ENCODE peak calls at places on chromosomes 13 and 19, in eight cellular contexts. One of them, this sample, is unnamed.

GRCh38 chr19:43450545-43450997 is 14.8 kb downstream of the LYPD3 start:
- DNase-seq in ovary: no peak
- DNase-seq in posterior vena cava: no peak
- DNase-seq in activated CD4-positive, CD25-positive, alpha-beta regulatory T cell: no peak
- DNase-seq in stimulated activated CD4-positive, alpha-beta T cell treated with anti-CD3 and anti-CD28 coated beads, Interleukin-15, amount 100 ng/mL, for 1 hour: no peak
- DNase-seq in upper lobe of right lung: no peak
- DNase-seq in H7: no peak
- DNase-seq in cardiac fibroblast: peak
- DNase-seq in this sample: no peak

GRCh38 chr13:112073245-112074138 is 6.5 kb downstream of the SOX1 start:
- DNase-seq in H7: peak
- DNase-seq in stimulated activated CD4-positive, alpha-beta T cell treated with anti-CD3 and anti-CD28 coated beads, Interleukin-15, amount 100 ng/mL, for 1 hour: no peak
- DNase-seq in upper lobe of right lung: no peak
- DNase-seq in ovary: no peak
- DNase-seq in activated CD4-positive, CD25-positive, alpha-beta regulatory T cell: no peak
- DNase-seq in cardiac fibroblast: no peak
- DNase-seq in posterior vena cava: no peak
- DNase-seq in this sample: peak

GRCh38 chr19:17806945-17807344 is 12.0 kb downstream of the B3GNT3 start:
- DNase-seq in H7: no peak
- DNase-seq in cardiac fibroblast: no peak
- DNase-seq in ovary: no peak
- DNase-seq in stimulated activated CD4-positive, alpha-beta T cell treated with anti-CD3 and anti-CD28 coated beads, Interleukin-15, amount 100 ng/mL, for 1 hour: no peak
- DNase-seq in upper lobe of right lung: no peak
- DNase-seq in activated CD4-positive, CD25-positive, alpha-beta regulatory T cell: no peak
- DNase-seq in posterior vena cava: no peak
- DNase-seq in this sample: no peak

GRCh38 chr13:37143901-37144300 is 38.4 kb upstream of the CSNK1A1L start:
- DNase-seq in posterior vena cava: no peak
- DNase-seq in ovary: no peak
- DNase-seq in H7: no peak
- DNase-seq in activated CD4-positive, CD25-positive, alpha-beta regulatory T cell: no peak
- DNase-seq in stimulated activated CD4-positive, alpha-beta T cell treated with anti-CD3 and anti-CD28 coated beads, Interleukin-15, amount 100 ng/mL, for 1 hour: no peak
- DNase-seq in cardiac fibroblast: peak
- DNase-seq in upper lobe of right lung: no peak
- DNase-seq in this sample: no peak

GRCh38 chr19:55044771-55045716 is 7.0 kb upstream of the GP6 start:
- DNase-seq in stimulated activated CD4-positive, alpha-beta T cell treated with anti-CD3 and anti-CD28 coated beads, Interleukin-15, amount 100 ng/mL, for 1 hour: no peak
- DNase-seq in ovary: no peak
- DNase-seq in activated CD4-positive, CD25-positive, alpha-beta regulatory T cell: no peak
- DNase-seq in H7: peak
- DNase-seq in upper lobe of right lung: peak
- DNase-seq in posterior vena cava: no peak
- DNase-seq in cardiac fibroblast: no peak
- DNase-seq in this sample: no peak

GRCh38 chr19:18754501-18754900 is 36.6 kb downstream of the COMP start:
- DNase-seq in H7: no peak
- DNase-seq in cardiac fibroblast: no peak
- DNase-seq in activated CD4-positive, CD25-positive, alpha-beta regulatory T cell: no peak
- DNase-seq in upper lobe of right lung: no peak
- DNase-seq in posterior vena cava: no peak
- DNase-seq in ovary: no peak
- DNase-seq in stimulated activated CD4-positive, alpha-beta T cell treated with anti-CD3 and anti-CD28 coated beads, Interleukin-15, amount 100 ng/mL, for 1 hour: no peak
- DNase-seq in this sample: no peak

GRCh38 chr19:10514211-10515145 is 2.8 kb downstream of the S1PR5 start:
- DNase-seq in H7: peak
- DNase-seq in ovary: no peak
- DNase-seq in posterior vena cava: no peak
- DNase-seq in upper lobe of right lung: no peak
- DNase-seq in stimulated activated CD4-positive, alpha-beta T cell treated with anti-CD3 and anti-CD28 coated beads, Interleukin-15, amount 100 ng/mL, for 1 hour: no peak
- DNase-seq in cardiac fibroblast: no peak
- DNase-seq in activated CD4-positive, CD25-positive, alpha-beta regulatory T cell: no peak
- DNase-seq in this sample: peak

GRCh38 chr19:17235618-17236413 is 9.8 kb downstream of the OCEL1 start:
- DNase-seq in posterior vena cava: peak
- DNase-seq in stimulated activated CD4-positive, alpha-beta T cell treated with anti-CD3 and anti-CD28 coated beads, Interleukin-15, amount 100 ng/mL, for 1 hour: peak
- DNase-seq in activated CD4-positive, CD25-positive, alpha-beta regulatory T cell: peak
- DNase-seq in upper lobe of right lung: peak
- DNase-seq in H7: peak
- DNase-seq in ovary: peak
- DNase-seq in cardiac fibroblast: peak
- DNase-seq in this sample: peak

GRCh38 chr13:41652735-41653361 is 195.5 kb downstream of the RGCC start:
- DNase-seq in activated CD4-positive, CD25-positive, alpha-beta regulatory T cell: no peak
- DNase-seq in posterior vena cava: no peak
- DNase-seq in H7: peak
- DNase-seq in cardiac fibroblast: peak
- DNase-seq in stimulated activated CD4-positive, alpha-beta T cell treated with anti-CD3 and anti-CD28 coated beads, Interleukin-15, amount 100 ng/mL, for 1 hour: no peak
- DNase-seq in ovary: no peak
- DNase-seq in upper lobe of right lung: no peak
- DNase-seq in this sample: peak

GRCh38 chr19:50024719-50025021 is 502 bp downstream of the VRK3 start:
- DNase-seq in stimulated activated CD4-positive, alpha-beta T cell treated with anti-CD3 and anti-CD28 coated beads, Interleukin-15, amount 100 ng/mL, for 1 hour: no peak
- DNase-seq in cardiac fibroblast: no peak
- DNase-seq in activated CD4-positive, CD25-positive, alpha-beta regulatory T cell: no peak
- DNase-seq in posterior vena cava: no peak
- DNase-seq in ovary: no peak
- DNase-seq in H7: no peak
- DNase-seq in upper lobe of right lung: no peak
- DNase-seq in this sample: no peak

GRCh38 chr13:28716511-28716910 is 2.3 kb downstream of the SLC46A3 start:
- DNase-seq in activated CD4-positive, CD25-positive, alpha-beta regulatory T cell: no peak
- DNase-seq in stimulated activated CD4-positive, alpha-beta T cell treated with anti-CD3 and anti-CD28 coated beads, Interleukin-15, amount 100 ng/mL, for 1 hour: no peak
- DNase-seq in posterior vena cava: no peak
- DNase-seq in upper lobe of right lung: no peak
- DNase-seq in ovary: peak
- DNase-seq in cardiac fibroblast: peak
- DNase-seq in H7: no peak
- DNase-seq in this sample: no peak

GRCh38 chr19:3061214-3062161 is 807 bp downstream of the TLE5 start:
- DNase-seq in ovary: peak
- DNase-seq in upper lobe of right lung: peak
- DNase-seq in cardiac fibroblast: peak
- DNase-seq in H7: peak
- DNase-seq in stimulated activated CD4-positive, alpha-beta T cell treated with anti-CD3 and anti-CD28 coated beads, Interleukin-15, amount 100 ng/mL, for 1 hour: peak
- DNase-seq in activated CD4-positive, CD25-positive, alpha-beta regulatory T cell: no peak
- DNase-seq in posterior vena cava: no peak
- DNase-seq in this sample: no peak

GRCh38 chr13:40287428-40287827 is 379.0 kb downstream of the FOXO1 start:
- DNase-seq in cardiac fibroblast: no peak
- DNase-seq in upper lobe of right lung: no peak
- DNase-seq in ovary: no peak
- DNase-seq in H7: no peak
- DNase-seq in activated CD4-positive, CD25-positive, alpha-beta regulatory T cell: no peak
- DNase-seq in posterior vena cava: no peak
- DNase-seq in stimulated activated CD4-positive, alpha-beta T cell treated with anti-CD3 and anti-CD28 coated beads, Interleukin-15, amount 100 ng/mL, for 1 hour: no peak
- DNase-seq in this sample: no peak

GRCh38 chr19:15014579-15014978 is 34.7 kb upstream of the CASP14 start:
- DNase-seq in H7: peak
- DNase-seq in cardiac fibroblast: no peak
- DNase-seq in stimulated activated CD4-positive, alpha-beta T cell treated with anti-CD3 and anti-CD28 coated beads, Interleukin-15, amount 100 ng/mL, for 1 hour: no peak
- DNase-seq in posterior vena cava: no peak
- DNase-seq in upper lobe of right lung: no peak
- DNase-seq in activated CD4-positive, CD25-positive, alpha-beta regulatory T cell: no peak
- DNase-seq in ovary: no peak
- DNase-seq in this sample: peak

GRCh38 chr19:30861896-30862295 is 487.3 kb downstream of the TSHZ3 start:
- DNase-seq in activated CD4-positive, CD25-positive, alpha-beta regulatory T cell: no peak
- DNase-seq in posterior vena cava: no peak
- DNase-seq in stimulated activated CD4-positive, alpha-beta T cell treated with anti-CD3 and anti-CD28 coated beads, Interleukin-15, amount 100 ng/mL, for 1 hour: no peak
- DNase-seq in ovary: no peak
- DNase-seq in H7: no peak
- DNase-seq in cardiac fibroblast: no peak
- DNase-seq in upper lobe of right lung: peak
- DNase-seq in this sample: no peak

GRCh38 chr13:59546178-59546577 is 617.5 kb downstream of the DIAPH3 start:
- DNase-seq in stimulated activated CD4-positive, alpha-beta T cell treated with anti-CD3 and anti-CD28 coated beads, Interleukin-15, amount 100 ng/mL, for 1 hour: no peak
- DNase-seq in upper lobe of right lung: no peak
- DNase-seq in cardiac fibroblast: no peak
- DNase-seq in H7: no peak
- DNase-seq in posterior vena cava: no peak
- DNase-seq in ovary: no peak
- DNase-seq in activated CD4-positive, CD25-positive, alpha-beta regulatory T cell: no peak
- DNase-seq in this sample: no peak

GRCh38 chr13:21625366-21625765 is 21.4 kb upstream of the MICU2 start:
- DNase-seq in upper lobe of right lung: no peak
- DNase-seq in posterior vena cava: no peak
- DNase-seq in H7: peak
- DNase-seq in ovary: no peak
- DNase-seq in stimulated activated CD4-positive, alpha-beta T cell treated with anti-CD3 and anti-CD28 coated beads, Interleukin-15, amount 100 ng/mL, for 1 hour: no peak
- DNase-seq in cardiac fibroblast: peak
- DNase-seq in activated CD4-positive, CD25-positive, alpha-beta regulatory T cell: no peak
- DNase-seq in this sample: peak

GRCh38 chr13:51523082-51523518 is 61.2 kb upstream of the WDFY2 start:
- DNase-seq in upper lobe of right lung: no peak
- DNase-seq in ovary: no peak
- DNase-seq in activated CD4-positive, CD25-positive, alpha-beta regulatory T cell: no peak
- DNase-seq in stimulated activated CD4-positive, alpha-beta T cell treated with anti-CD3 and anti-CD28 coated beads, Interleukin-15, amount 100 ng/mL, for 1 hour: no peak
- DNase-seq in H7: no peak
- DNase-seq in cardiac fibroblast: peak
- DNase-seq in posterior vena cava: peak
- DNase-seq in this sample: no peak

GRCh38 chr19:34082289-34083077 is 89.8 kb upstream of the LSM14A start:
- DNase-seq in cardiac fibroblast: no peak
- DNase-seq in activated CD4-positive, CD25-positive, alpha-beta regulatory T cell: no peak
- DNase-seq in H7: peak
- DNase-seq in ovary: peak
- DNase-seq in upper lobe of right lung: no peak
- DNase-seq in posterior vena cava: no peak
- DNase-seq in stimulated activated CD4-positive, alpha-beta T cell treated with anti-CD3 and anti-CD28 coated beads, Interleukin-15, amount 100 ng/mL, for 1 hour: no peak
- DNase-seq in this sample: peak

GRCh38 chr13:21328836-21329477 is 130.1 kb downstream of the ZDHHC20 start:
- DNase-seq in stimulated activated CD4-positive, alpha-beta T cell treated with anti-CD3 and anti-CD28 coated beads, Interleukin-15, amount 100 ng/mL, for 1 hour: no peak
- DNase-seq in posterior vena cava: no peak
- DNase-seq in cardiac fibroblast: no peak
- DNase-seq in activated CD4-positive, CD25-positive, alpha-beta regulatory T cell: no peak
- DNase-seq in ovary: no peak
- DNase-seq in upper lobe of right lung: no peak
- DNase-seq in H7: no peak
- DNase-seq in this sample: no peak

GRCh38 chr13:51803018-51803417 is 945 bp downstream of the DHRS12 start:
- DNase-seq in upper lobe of right lung: no peak
- DNase-seq in posterior vena cava: no peak
- DNase-seq in cardiac fibroblast: no peak
- DNase-seq in ovary: peak
- DNase-seq in stimulated activated CD4-positive, alpha-beta T cell treated with anti-CD3 and anti-CD28 coated beads, Interleukin-15, amount 100 ng/mL, for 1 hour: no peak
- DNase-seq in H7: peak
- DNase-seq in activated CD4-positive, CD25-positive, alpha-beta regulatory T cell: no peak
- DNase-seq in this sample: peak